ENCODE peak calls at places on chromosomes 7 and 10, in five cellular contexts. One of them, this sample, is unnamed.

GRCh38 chr7:140397784-140398750 is at the start of gene SLC37A3:
- DNase-seq in HEK293T: peak; percentile 99
- DNase-seq in GM12892: peak; percentile 97
- DNase-seq in choroid plexus epithelial cell: peak; percentile 77
- DNase-seq in mesenteric fat pad: peak; percentile 96
- DNase-seq in this sample: peak; percentile 49

GRCh38 chr7:80581472-80581871 is 57.0 kb upstream of the CD36 start:
- DNase-seq in HEK293T: no peak
- DNase-seq in GM12892: no peak
- DNase-seq in choroid plexus epithelial cell: peak; percentile 71
- DNase-seq in mesenteric fat pad: no peak
- DNase-seq in this sample: no peak

GRCh38 chr7:112010994-112011393 is 195.2 kb downstream of the DOCK4 start:
- DNase-seq in mesenteric fat pad: no peak
- DNase-seq in choroid plexus epithelial cell: no peak
- DNase-seq in HEK293T: no peak
- DNase-seq in GM12892: no peak
- DNase-seq in this sample: no peak

GRCh38 chr7:91288208-91288824 is 24.1 kb downstream of the FZD1 start:
- DNase-seq in mesenteric fat pad: no peak
- DNase-seq in choroid plexus epithelial cell: peak; percentile 53
- DNase-seq in GM12892: no peak
- DNase-seq in HEK293T: peak; percentile 34
- DNase-seq in this sample: peak; percentile 27

GRCh38 chr7:51543801-51544553 is 227.4 kb upstream of the COBL start:
- DNase-seq in mesenteric fat pad: no peak
- DNase-seq in choroid plexus epithelial cell: no peak
- DNase-seq in GM12892: no peak
- DNase-seq in HEK293T: no peak
- DNase-seq in this sample: no peak

GRCh38 chr7:158123753-158124152 is 463.9 kb downstream of the PTPRN2 start:
- DNase-seq in mesenteric fat pad: peak; percentile 85
- DNase-seq in GM12892: no peak
- DNase-seq in choroid plexus epithelial cell: no peak
- DNase-seq in HEK293T: no peak
- DNase-seq in this sample: no peak

GRCh38 chr7:26292768-26293560 is 1.3 kb downstream of the SNX10 start:
- DNase-seq in choroid plexus epithelial cell: no peak
- DNase-seq in GM12892: no peak
- DNase-seq in mesenteric fat pad: no peak
- DNase-seq in HEK293T: no peak
- DNase-seq in this sample: no peak

GRCh38 chr7:97014145-97014544 is 8.8 kb downstream of the DLX6 start:
- DNase-seq in HEK293T: no peak
- DNase-seq in GM12892: no peak
- DNase-seq in choroid plexus epithelial cell: no peak
- DNase-seq in mesenteric fat pad: no peak
- DNase-seq in this sample: no peak

GRCh38 chr7:50766106-50766505 is 16.6 kb downstream of the GRB10 start:
- DNase-seq in mesenteric fat pad: no peak
- DNase-seq in HEK293T: no peak
- DNase-seq in GM12892: no peak
- DNase-seq in choroid plexus epithelial cell: no peak
- DNase-seq in this sample: no peak

GRCh38 chr7:130272456-130273080 is 5.9 kb downstream of the CPA2 start:
- DNase-seq in mesenteric fat pad: no peak
- DNase-seq in choroid plexus epithelial cell: peak; percentile 46
- DNase-seq in GM12892: no peak
- DNase-seq in HEK293T: peak; percentile 28
- DNase-seq in this sample: no peak

GRCh38 chr10:78053201-78053868 is 19.7 kb downstream of the RPS24 start:
- DNase-seq in choroid plexus epithelial cell: no peak
- DNase-seq in mesenteric fat pad: no peak
- DNase-seq in GM12892: no peak
- DNase-seq in HEK293T: no peak
- DNase-seq in this sample: no peak

GRCh38 chr10:133461027-133461426 is 7.3 kb downstream of the SCART1 start:
- DNase-seq in choroid plexus epithelial cell: no peak
- DNase-seq in GM12892: no peak
- DNase-seq in HEK293T: no peak
- DNase-seq in mesenteric fat pad: peak; percentile 59
- DNase-seq in this sample: no peak

GRCh38 chr10:119377905-119378736 is 164.4 kb downstream of the RGS10 start:
- DNase-seq in GM12892: no peak
- DNase-seq in choroid plexus epithelial cell: no peak
- DNase-seq in HEK293T: no peak
- DNase-seq in mesenteric fat pad: no peak
- DNase-seq in this sample: no peak

GRCh38 chr7:121563177-121563576 is 167.1 kb upstream of the FAM3C start:
- DNase-seq in HEK293T: peak; percentile 20
- DNase-seq in choroid plexus epithelial cell: peak; percentile 30
- DNase-seq in mesenteric fat pad: no peak
- DNase-seq in GM12892: no peak
- DNase-seq in this sample: no peak

GRCh38 chr10:110576220-110576619 is 8.7 kb downstream of the SMC3 start:
- DNase-seq in GM12892: no peak
- DNase-seq in HEK293T: no peak
- DNase-seq in choroid plexus epithelial cell: peak; percentile 90
- DNase-seq in mesenteric fat pad: no peak
- DNase-seq in this sample: no peak

GRCh38 chr7:108280136-108280535 is 150.0 kb upstream of the LAMB4 start:
- DNase-seq in HEK293T: no peak
- DNase-seq in choroid plexus epithelial cell: no peak
- DNase-seq in mesenteric fat pad: no peak
- DNase-seq in GM12892: no peak
- DNase-seq in this sample: no peak

GRCh38 chr10:79981673-79982485 is 33.0 kb upstream of the SFTPD start:
- DNase-seq in mesenteric fat pad: no peak
- DNase-seq in choroid plexus epithelial cell: peak; percentile 11
- DNase-seq in GM12892: no peak
- DNase-seq in HEK293T: no peak
- DNase-seq in this sample: peak; percentile 23

GRCh38 chr7:75064291-75064690 is 9.3 kb downstream of the RCC1L start:
- DNase-seq in HEK293T: no peak
- DNase-seq in mesenteric fat pad: no peak
- DNase-seq in GM12892: no peak
- DNase-seq in choroid plexus epithelial cell: no peak
- DNase-seq in this sample: no peak

GRCh38 chr10:30803901-30804322 is 174.4 kb upstream of the LYZL2 start:
- DNase-seq in GM12892: no peak
- DNase-seq in choroid plexus epithelial cell: peak; percentile 82
- DNase-seq in mesenteric fat pad: no peak
- DNase-seq in HEK293T: no peak
- DNase-seq in this sample: no peak

GRCh38 chr10:125757742-125758141 is 17.9 kb downstream of the MMP21 start:
- DNase-seq in HEK293T: no peak
- DNase-seq in mesenteric fat pad: no peak
- DNase-seq in choroid plexus epithelial cell: no peak
- DNase-seq in GM12892: no peak
- DNase-seq in this sample: no peak

GRCh38 chr10:130112821-130113220 is 2.2 kb upstream of the C10orf143 start:
- DNase-seq in HEK293T: no peak
- DNase-seq in GM12892: no peak
- DNase-seq in choroid plexus epithelial cell: no peak
- DNase-seq in mesenteric fat pad: no peak
- DNase-seq in this sample: no peak

GRCh38 chr10:64450312-64450711 is 929.1 kb downstream of the REEP3 start:
- DNase-seq in HEK293T: no peak
- DNase-seq in GM12892: no peak
- DNase-seq in mesenteric fat pad: no peak
- DNase-seq in choroid plexus epithelial cell: no peak
- DNase-seq in this sample: no peak

GRCh38 chr10:99888623-99889022 is 106.2 kb downstream of the ABCC2 start:
- DNase-seq in choroid plexus epithelial cell: peak; percentile 80
- DNase-seq in GM12892: no peak
- DNase-seq in mesenteric fat pad: no peak
- DNase-seq in HEK293T: no peak
- DNase-seq in this sample: no peak

GRCh38 chr7:45698527-45699309 is 124.5 kb downstream of the ADCY1 start:
- DNase-seq in mesenteric fat pad: peak; percentile 16
- DNase-seq in choroid plexus epithelial cell: no peak
- DNase-seq in HEK293T: no peak
- DNase-seq in GM12892: no peak
- DNase-seq in this sample: no peak

GRCh38 chr10:50325449-50326188 is 74.3 kb upstream of the ASAH2 start:
- DNase-seq in GM12892: no peak
- DNase-seq in mesenteric fat pad: no peak
- DNase-seq in choroid plexus epithelial cell: peak; percentile 98
- DNase-seq in HEK293T: no peak
- DNase-seq in this sample: peak; percentile 41

GRCh38 chr7:158445421-158446175 is 142.0 kb downstream of the PTPRN2 start:
- DNase-seq in HEK293T: no peak
- DNase-seq in mesenteric fat pad: peak; percentile 85
- DNase-seq in choroid plexus epithelial cell: no peak
- DNase-seq in GM12892: no peak
- DNase-seq in this sample: no peak

GRCh38 chr10:131249238-131249956 is 62.1 kb downstream of the TCERG1L start:
- DNase-seq in mesenteric fat pad: no peak
- DNase-seq in GM12892: no peak
- DNase-seq in choroid plexus epithelial cell: no peak
- DNase-seq in HEK293T: no peak
- DNase-seq in this sample: no peak

GRCh38 chr7:25720427-25720826 is 431.6 kb upstream of the NFE2L3 start:
- DNase-seq in GM12892: no peak
- DNase-seq in mesenteric fat pad: no peak
- DNase-seq in choroid plexus epithelial cell: peak; percentile 47
- DNase-seq in HEK293T: peak; percentile 47
- DNase-seq in this sample: no peak

GRCh38 chr7:128102490-128103291 is 71.5 kb upstream of the LRRC4 start:
- DNase-seq in mesenteric fat pad: no peak
- DNase-seq in GM12892: no peak
- DNase-seq in choroid plexus epithelial cell: no peak
- DNase-seq in HEK293T: no peak
- DNase-seq in this sample: no peak

GRCh38 chr7:149872419-149873073 is 1.2 kb upstream of the ATP6V0E2 start:
- DNase-seq in choroid plexus epithelial cell: peak; percentile 92
- DNase-seq in HEK293T: peak; percentile 89
- DNase-seq in GM12892: peak; percentile 18
- DNase-seq in mesenteric fat pad: no peak
- DNase-seq in this sample: no peak

GRCh38 chr10:97914171-97914836 is 64.7 kb downstream of the GOLGA7B start:
- DNase-seq in choroid plexus epithelial cell: no peak
- DNase-seq in HEK293T: no peak
- DNase-seq in mesenteric fat pad: no peak
- DNase-seq in GM12892: no peak
- DNase-seq in this sample: no peak

GRCh38 chr7:134660961-134661376 is 14.3 kb downstream of the BPGM start:
- DNase-seq in HEK293T: no peak
- DNase-seq in choroid plexus epithelial cell: peak; percentile 79
- DNase-seq in GM12892: no peak
- DNase-seq in mesenteric fat pad: no peak
- DNase-seq in this sample: no peak

GRCh38 chr7:28784166-28784870 is 173.8 kb downstream of the TRIL start:
- DNase-seq in GM12892: no peak
- DNase-seq in choroid plexus epithelial cell: no peak
- DNase-seq in HEK293T: peak; percentile 16
- DNase-seq in mesenteric fat pad: no peak
- DNase-seq in this sample: no peak

GRCh38 chr7:83410989-83411591 is 237.8 kb downstream of the SEMA3E start:
- DNase-seq in choroid plexus epithelial cell: peak; percentile 80
- DNase-seq in HEK293T: peak; percentile 16
- DNase-seq in mesenteric fat pad: no peak
- DNase-seq in GM12892: no peak
- DNase-seq in this sample: peak; percentile 36

GRCh38 chr7:27619492-27619891 is 43.2 kb downstream of the HIBADH start:
- DNase-seq in mesenteric fat pad: no peak
- DNase-seq in HEK293T: no peak
- DNase-seq in GM12892: no peak
- DNase-seq in choroid plexus epithelial cell: no peak
- DNase-seq in this sample: no peak

GRCh38 chr7:157442456-157442855 is 105.7 kb downstream of the DNAJB6 start:
- DNase-seq in choroid plexus epithelial cell: no peak
- DNase-seq in mesenteric fat pad: peak; percentile 73
- DNase-seq in HEK293T: no peak
- DNase-seq in GM12892: no peak
- DNase-seq in this sample: no peak

GRCh38 chr10:133169173-133169947 is 9.3 kb downstream of the KNDC1 start:
- DNase-seq in GM12892: no peak
- DNase-seq in mesenteric fat pad: peak; percentile 73
- DNase-seq in choroid plexus epithelial cell: no peak
- DNase-seq in HEK293T: no peak
- DNase-seq in this sample: no peak

This sample was measured in HCT116.